ENCODE peak calls at places on chromosome 7, in four cellular contexts. U is GM12891, X is HepG2, Y is prostate gland. Q is an unnamed sample.

GRCh38 chr7:82677493-82677892 is 233.9 kb upstream of the CACNA2D1 start:
- DNase-seq in U (no peak), X (no peak), Y (no peak), Q (no peak)

GRCh38 chr7:22911889-22912288 is 89.2 kb upstream of the TOMM7 start:
- DNase-seq in U (no peak), X (no peak), Y (no peak), Q (no peak)

GRCh38 chr7:5375925-5376324 is 47.7 kb downstream of the TNRC18 start:
- DNase-seq in U (no peak), X (no peak), Y (no peak), Q (no peak)

GRCh38 chr7:149188213-149188612 is 7.1 kb upstream of the ZNF282 start:
- DNase-seq in U (no peak), X (no peak), Y (no peak), Q (no peak)

GRCh38 chr7:110399421-110399820 is 691.5 kb upstream of the LRRN3 start:
- DNase-seq in U (no peak), X (no peak), Y (no peak), Q (no peak)

GRCh38 chr7:92723205-92723604 is 113.2 kb downstream of the CDK6 start:
- DNase-seq in U (no peak), X (no peak), Y (no peak), Q (no peak)

GRCh38 chr7:96116173-96116572 is 205.7 kb downstream of the SLC25A13 start:
- DNase-seq in U (no peak), X (no peak), Y (no peak), Q (no peak)

GRCh38 chr7:135335628-135336139 is 102.0 kb downstream of the STRA8 start:
- DNase-seq in U (peak), X (peak), Y (peak), Q (no peak)

GRCh38 chr7:97971120-97971989 is 18.6 kb downstream of the OCM2 start:
- DNase-seq in U (peak), X (peak), Y (no peak), Q (peak)

GRCh38 chr7:151793531-151793935 is 83.4 kb downstream of the PRKAG2 start:
- DNase-seq in U (no peak), X (no peak), Y (no peak), Q (no peak)

GRCh38 chr7:55078465-55079372 is 59.9 kb downstream of the EGFR start:
- DNase-seq in U (no peak), X (peak), Y (no peak), Q (no peak)

GRCh38 chr7:53657586-53657985 is 622.2 kb downstream of the POM121L12 start:
- DNase-seq in U (no peak), X (no peak), Y (no peak), Q (no peak)

GRCh38 chr7:38411404-38411803 is 138.0 kb upstream of the TARP start:
- DNase-seq in U (no peak), X (peak), Y (no peak), Q (peak)

GRCh38 chr7:74203956-74204615 is 5.7 kb upstream of the LAT2 start:
- DNase-seq in U (no peak), X (no peak), Y (no peak), Q (no peak)

GRCh38 chr7:128444242-128444641 is 11.4 kb upstream of the HILPDA start:
- DNase-seq in U (no peak), X (no peak), Y (no peak), Q (no peak)

GRCh38 chr7:122552769-122553168 is 146.1 kb downstream of the RNF133 start:
- DNase-seq in U (no peak), X (no peak), Y (no peak), Q (no peak)

GRCh38 chr7:24441331-24442059 is 131.8 kb upstream of the PALS2 start:
- DNase-seq in U (no peak), X (no peak), Y (no peak), Q (no peak)

GRCh38 chr7:92969061-92969460 is 132.7 kb upstream of the CDK6 start:
- DNase-seq in U (no peak), X (no peak), Y (no peak), Q (no peak)

GRCh38 chr7:86932038-86932512 is 127.4 kb downstream of the ELAPOR2 start:
- DNase-seq in U (no peak), X (no peak), Y (no peak), Q (no peak)
- TF ChIP-seq POLR2AphosphoS5 in U (no peak), X (no peak), Y (no peak), Q (no peak)

DNA sequence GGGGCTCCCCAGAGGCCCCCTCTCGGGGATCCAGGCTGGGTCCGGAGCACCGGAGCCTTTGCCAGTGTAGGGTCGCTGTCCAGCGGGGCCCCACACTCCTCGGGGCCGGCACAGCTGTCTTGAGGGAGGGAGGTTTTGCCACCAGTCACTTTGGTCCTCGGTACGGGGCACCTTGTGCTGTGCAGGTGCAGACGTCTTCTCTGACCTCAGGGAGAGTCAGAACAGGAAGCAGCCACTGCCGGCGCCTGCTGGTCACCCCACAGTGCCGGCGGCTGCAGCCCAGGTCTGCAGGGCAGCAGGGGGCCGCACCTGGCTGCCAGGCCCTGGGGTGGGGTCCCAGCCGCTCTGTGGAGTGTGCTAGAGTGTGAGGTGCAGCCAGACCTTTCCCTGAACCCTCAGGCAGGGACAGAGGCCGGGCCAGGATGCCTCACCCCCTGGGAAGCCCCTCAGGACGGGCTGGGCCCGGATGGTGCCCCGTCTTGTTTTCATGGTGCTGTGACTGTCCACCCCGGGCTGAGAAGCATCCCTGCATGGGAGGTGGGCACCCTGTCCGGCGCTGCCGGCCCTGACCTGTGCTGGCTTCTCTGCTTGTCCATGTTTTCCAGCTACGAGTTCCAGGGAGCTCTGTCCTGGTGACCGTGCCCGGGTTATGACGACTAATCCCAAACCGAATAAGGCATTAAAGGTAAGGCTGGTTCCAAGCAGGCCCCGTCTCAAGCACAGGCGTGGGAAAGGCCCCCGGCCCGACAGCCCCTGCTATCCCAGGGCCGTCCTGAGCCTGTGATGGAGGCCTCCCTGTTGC is 8.2 kb downstream of the MAFK start:
- DNase-seq in U (no peak), X (no peak), Y (no peak), Q (no peak)
- TF ChIP-seq POLR2AphosphoS5 in U (no peak), X (no peak), Y (no peak), Q (no peak)

GRCh38 chr7:44969049-44969700 is 9.6 kb downstream of the MYO1G start:
- DNase-seq in U (no peak), X (no peak), Y (no peak), Q (no peak)

GRCh38 chr7:44969701-44970494 is 8.9 kb downstream of the MYO1G start:
- DNase-seq in U (no peak), X (no peak), Y (no peak), Q (no peak)

GRCh38 chr7:44966731-44967538 is 11.9 kb downstream of the MYO1G start:
- DNase-seq in U (no peak), X (no peak), Y (no peak), Q (no peak)

GRCh38 chr7:44965937-44966730 is 12.7 kb downstream of the MYO1G start:
- DNase-seq in U (no peak), X (no peak), Y (no peak), Q (no peak)

DNA sequence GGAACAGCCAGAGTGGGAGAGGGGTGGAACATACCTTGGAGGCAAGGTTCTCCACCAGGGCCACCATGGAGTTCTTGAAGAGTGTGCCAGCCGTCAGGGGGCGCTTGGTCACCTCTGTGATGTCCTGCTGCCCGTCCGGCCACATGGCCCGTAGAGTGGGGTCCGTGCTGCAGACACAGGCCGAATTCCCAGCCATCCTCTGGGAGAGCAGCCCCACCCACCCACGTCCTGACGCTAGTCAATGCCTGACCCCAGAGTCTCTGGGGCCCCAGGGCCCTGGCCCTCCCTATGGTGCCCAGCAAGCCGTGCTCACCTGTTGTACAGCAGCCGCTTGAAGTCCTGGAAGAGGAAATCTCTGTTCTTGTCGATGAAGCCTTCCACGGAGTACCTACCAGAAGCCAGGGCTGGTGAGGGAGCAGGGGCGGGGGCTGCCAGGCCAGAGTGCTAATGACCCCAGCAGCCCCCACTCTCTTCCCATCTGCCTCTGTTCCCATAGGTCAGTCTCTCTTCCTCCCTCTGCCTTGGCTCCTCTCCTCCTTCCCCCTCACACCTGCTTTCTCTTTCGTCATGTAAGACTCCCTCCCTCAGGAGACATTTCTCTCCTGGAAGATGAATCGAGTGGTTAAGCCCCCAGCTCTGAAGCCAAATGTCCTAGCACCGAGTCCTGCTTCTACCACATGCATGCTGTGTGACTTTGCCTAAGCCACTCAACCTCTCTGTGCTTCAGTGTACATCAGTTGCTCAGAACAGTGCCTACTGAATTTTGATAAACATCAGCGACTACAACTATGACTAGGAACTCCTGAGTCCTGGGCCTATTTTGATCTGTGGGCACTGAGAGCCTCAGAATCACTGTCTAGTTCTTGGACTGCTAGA is 11.0 kb downstream of the MYO1G start:
- DNase-seq in U (no peak), X (peak), Y (no peak), Q (no peak)
- TF ChIP-seq POLR2AphosphoS5 in U (no peak), X (no peak), Y (no peak), Q (peak)

GRCh38 chr7:35624299-35625186 is 70.4 kb downstream of the HERPUD2 start:
- DNase-seq in U (peak), X (peak), Y (no peak), Q (peak)
- TF ChIP-seq POLR2AphosphoS5 in U (no peak), X (no peak), Y (no peak), Q (no peak)

DNA sequence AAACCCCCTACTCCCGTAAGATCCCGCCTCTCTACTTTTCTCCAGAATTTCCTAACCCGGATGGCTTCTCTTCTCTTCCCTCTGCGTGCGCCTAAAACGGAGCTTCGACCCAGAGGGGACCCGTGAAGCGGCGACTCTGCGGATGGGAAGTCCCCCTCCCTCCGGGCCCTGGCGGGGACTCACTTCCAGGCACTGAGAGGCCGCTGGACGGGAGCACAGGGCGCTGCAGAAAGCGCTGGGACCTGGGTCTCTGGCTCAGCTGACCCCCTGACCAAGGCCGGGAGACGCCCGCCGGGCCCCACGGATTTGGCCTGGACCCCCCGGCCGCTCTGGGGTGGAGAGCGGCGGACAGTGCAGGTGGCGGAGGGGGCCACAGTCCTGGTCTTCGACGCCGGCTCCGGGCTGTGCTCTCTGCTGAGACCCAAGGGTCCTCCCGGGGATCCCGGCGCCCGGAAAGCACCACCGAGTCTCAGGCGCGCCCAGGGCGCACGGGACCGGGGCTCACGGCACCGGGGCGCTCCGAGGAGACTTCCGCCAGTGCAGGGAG is 688 bp upstream of the FOXL3 start:
- DNase-seq in U (no peak), X (no peak), Y (no peak), Q (no peak)
- TF ChIP-seq POLR2AphosphoS5 in U (no peak), X (no peak), Y (no peak), Q (no peak)

GRCh38 chr7:147173883-147174282 is 1057.3 kb downstream of the CNTNAP2 start:
- DNase-seq in U (no peak), X (no peak), Y (no peak), Q (no peak)
- TF ChIP-seq POLR2AphosphoS5 in U (no peak), X (no peak), Y (no peak), Q (no peak)

Q was measured in HL-60.